ENCODE peak calls at places on chromosomes 7 and 10, in six cellular contexts. W, S, B, U, Y and H are unnamed samples. For H3K4me1, the result is how much of the 10 kb centered on the place peaks cover.

GRCh38 chr7:126535176-126535575 is 717.6 kb downstream of the GRM8 start:
- DNase-seq in W (no peak), Y (no peak), B (no peak), S (no peak), U (no peak), H (no peak)

GRCh38 chr10:23945845-23946244 is 263.1 kb upstream of the KIAA1217 start:
- DNase-seq in U (no peak), B (no peak), S (no peak), Y (no peak), W (no peak), H (no peak)

GRCh38 chr10:61971016-61971350 is 69.5 kb downstream of the ARID5B start:
- DNase-seq in U (no peak), B (no peak), S (no peak), Y (no peak), W (no peak), H (no peak)

GRCh38 chr10:43299579-43299978 is 32.7 kb upstream of the RASGEF1A start:
- DNase-seq in Y (no peak), S (no peak), U (no peak), B (no peak), W (no peak), H (no peak)

GRCh38 chr7:26538683-26539082 is 247.0 kb downstream of the SNX10 start:
- DNase-seq in U (no peak), S (no peak), W (no peak), Y (no peak), B (no peak), H (no peak)

GRCh38 chr10:101263146-101263837 is 34.0 kb upstream of the LBX1 start:
- DNase-seq in Y (no peak), W (peak), B (no peak), U (no peak), S (no peak), H (no peak)

GRCh38 chr7:64795176-64795575 is 948 bp downstream of the ZNF138 start:
- DNase-seq in W (peak), Y (no peak), U (no peak), S (no peak), B (no peak), H (no peak)

GRCh38 chr10:75655791-75656451 is 224.5 kb downstream of the LRMDA start:
- DNase-seq in W (no peak), S (no peak), Y (no peak), B (no peak), U (no peak), H (no peak)

GRCh38 chr7:46902463-46902862 is 679.4 kb downstream of the TNS3 start:
- DNase-seq in U (no peak), W (no peak), Y (no peak), B (no peak), S (no peak), H (no peak)

GRCh38 chr7:69814421-69814962 is 216.2 kb downstream of the AUTS2 start:
- DNase-seq in W (no peak), B (no peak), Y (peak), U (no peak), S (no peak), H (no peak)

GRCh38 chr10:44388641-44389040 is 3.7 kb upstream of the CXCL12 start:
- DNase-seq in B (no peak), W (no peak), U (no peak), Y (peak), S (no peak), H (no peak)

GRCh38 chr7:112575864-112576263 is 95.1 kb downstream of the LSMEM1 start:
- DNase-seq in S (no peak), W (no peak), B (no peak), U (no peak), Y (no peak), H (no peak)

GRCh38 chr7:8379264-8379663 is 54.1 kb upstream of the NXPH1 start:
- DNase-seq in B (no peak), S (no peak), W (no peak), Y (no peak), U (no peak), H (no peak)

GRCh38 chr10:90846746-90847145 is 11.1 kb downstream of the HTR7 start:
- DNase-seq in Y (no peak), W (no peak), S (no peak), B (no peak), U (no peak), H (no peak)

GRCh38 chr10:3803884-3804741 is 19.1 kb upstream of the KLF6 start:
- DNase-seq in Y (no peak), W (no peak), U (no peak), B (no peak), S (no peak), H (no peak)

GRCh38 chr7:155382802-155383171 is 75.1 kb upstream of the EN2 start:
- DNase-seq in U (no peak), B (no peak), Y (no peak), S (no peak), W (no peak), H (no peak)
- H3K4me1 ChIP-seq in U (under half), B (under half), Y (under half), S (under half), W (under half), H (under half)

DNA sequence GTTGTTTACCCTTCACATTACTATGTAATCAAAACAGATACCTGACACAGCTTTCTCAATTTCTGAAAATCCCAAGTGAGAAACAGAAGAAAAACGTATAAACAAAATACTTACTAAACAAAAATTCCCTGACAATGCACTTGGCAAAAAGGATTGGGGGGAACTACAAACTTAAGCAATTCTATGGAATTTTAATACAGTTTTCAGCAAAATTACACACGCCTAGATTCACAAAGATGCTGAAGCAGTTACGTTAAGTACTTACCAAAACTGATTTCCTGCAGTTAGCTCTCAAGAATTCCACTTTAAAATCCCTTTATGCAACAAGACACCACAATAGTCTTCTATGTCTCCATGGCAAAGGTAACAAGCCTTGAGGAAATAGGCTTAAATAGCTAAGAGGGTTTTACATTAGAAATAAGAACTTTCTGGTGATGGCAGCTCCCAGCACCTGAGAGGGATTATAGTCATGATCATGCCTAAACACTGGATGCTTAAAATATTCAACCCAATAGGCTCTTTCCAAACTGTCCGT is 10.8 kb downstream of the TOMM7 start:
- DNase-seq in B (no peak), S (no peak), Y (no peak), W (no peak), U (no peak), H (no peak)
- H3K4me3 ChIP-seq in B (no peak), S (no peak), Y (no peak), W (no peak), U (no peak), H (no peak)

DNA sequence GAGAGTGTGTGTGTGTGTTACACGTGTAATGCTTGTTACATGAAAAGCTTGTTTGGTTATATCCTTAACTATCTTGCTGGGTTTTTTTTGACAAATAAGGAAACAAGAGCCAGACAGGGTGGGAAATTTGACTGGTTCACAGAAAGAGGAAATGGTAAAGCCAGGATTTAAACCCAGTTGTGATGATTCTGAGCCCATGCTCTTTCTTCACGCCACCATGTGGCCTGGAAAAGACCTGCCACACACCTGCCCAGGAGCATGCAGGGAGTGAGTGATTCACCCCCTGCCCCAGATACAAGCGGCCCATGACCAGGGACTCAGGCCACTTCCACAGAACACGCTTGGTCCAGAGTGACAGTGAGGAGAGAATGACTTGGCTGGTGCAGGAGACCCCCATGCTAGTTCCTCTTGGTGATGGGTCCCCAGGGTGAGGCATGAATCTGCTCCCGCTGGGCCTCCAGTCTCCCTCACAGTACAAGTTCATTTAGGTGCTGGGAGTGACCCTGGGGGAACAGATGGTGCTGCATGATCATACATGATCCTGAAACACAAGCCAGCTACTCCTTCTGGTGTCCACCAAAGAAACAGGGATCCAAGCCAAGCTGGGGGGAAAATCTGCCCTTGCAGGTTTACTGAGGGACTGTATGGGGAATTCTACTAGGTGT is 21.0 kb upstream of the EIF5AL1 start:
- DNase-seq in Y (no peak), S (no peak), U (no peak), W (no peak), B (no peak), H (no peak)
- TF ChIP-seq CTCF in Y (no peak), S (no peak), U (no peak), W (peak), B (no peak), H (no peak)

DNA sequence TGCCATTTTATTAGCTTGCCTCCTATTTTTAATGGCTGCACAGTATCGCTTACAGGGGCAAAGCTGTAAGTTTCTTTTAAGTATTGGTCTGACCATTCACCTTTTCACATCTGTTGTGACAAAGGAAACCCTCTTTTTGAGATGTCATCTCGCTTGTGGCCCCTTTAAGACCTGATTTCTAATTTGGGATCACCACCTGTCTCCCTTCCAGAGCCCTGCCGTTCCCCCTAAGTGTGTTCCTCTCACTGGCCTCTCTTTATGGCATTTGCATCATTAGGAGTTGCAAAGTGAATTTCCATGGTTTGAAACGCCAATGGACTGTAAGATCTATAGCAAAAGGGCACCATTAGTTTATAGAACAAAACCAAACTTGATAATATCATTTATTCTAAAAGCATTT is 1.4 kb downstream of the EPDR1 start:
- DNase-seq in Y (no peak), W (no peak), U (no peak), S (no peak), B (no peak), H (no peak)
- H3K4me1 ChIP-seq in Y (under half), W (under half), U (under half), S (under half), B (under half), H (under half)

GRCh38 chr7:83162402-83163256 is at the start of gene PCLO:
- DNase-seq in Y (peak), S (no peak), W (peak), U (peak), B (peak), H (peak)
- H3K4me3 ChIP-seq in Y (peak), S (peak), W (peak), U (peak), B (peak), H (peak)

DNA sequence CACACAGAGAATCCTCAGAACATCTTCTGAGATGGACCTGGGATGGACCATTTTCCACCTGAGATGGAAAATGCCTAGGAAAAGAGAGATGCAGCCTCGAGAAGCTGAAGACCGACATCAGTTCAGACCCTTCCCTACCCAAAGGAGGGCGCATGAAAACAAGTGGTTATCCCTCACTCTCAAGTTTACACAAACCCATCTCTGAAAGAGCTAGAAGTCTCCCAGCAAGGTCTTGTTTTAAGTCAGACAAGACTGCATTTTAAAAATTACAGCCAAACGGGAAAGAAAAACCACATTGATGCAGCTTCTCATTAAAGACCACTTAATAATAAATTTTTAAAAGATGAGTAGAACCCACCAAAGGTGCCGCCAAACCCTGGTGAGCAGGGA is 1.3 kb downstream of the RAPGEF5 start:
- DNase-seq in B (no peak), U (no peak), Y (no peak), W (no peak), S (no peak), H (no peak)
- TF ChIP-seq CTCF in B (no peak), U (no peak), Y (no peak), W (no peak), S (no peak), H (no peak)

GRCh38 chr7:100366411-100367250 is 6.7 kb upstream of the PILRA start:
- DNase-seq in S (no peak), W (no peak), Y (no peak), B (no peak), U (no peak), H (no peak)
- H3K4me1 ChIP-seq in S (under half), W (under half), Y (under half), B (under half), U (under half), H (under half)